ENCODE peak calls at places on chromosomes 2 and 18, in nine cellular contexts. Y is heart right ventricle, E is cardiac muscle cell, J is HL-60, K is astrocyte, X is AG09309, P is NB4, Q is fibroblast of lung, G is neural crest cell. N is an unnamed sample.
A peak's percentile ranks its signal among the peaks of the same experiment; 100 is the strongest.

GRCh38 chr2:109381327-109381820 is 232.4 kb downstream of the SEPTIN10 start:
- DNase-seq in Y (no peak), E (no peak), J (no peak), K (no peak), X (no peak), P (no peak), Q (no peak), G (no peak), N (no peak)

GRCh38 chr2:101803128-101803527 is 105.6 kb downstream of the MAP4K4 start:
- DNase-seq in Y (no peak), E (no peak), J (no peak), K (peak; percentile 86), X (no peak), P (no peak), Q (peak; percentile 86), G (no peak), N (no peak)

GRCh38 chr2:96408631-96409542 is 73.3 kb downstream of the NCAPH start:
- DNase-seq in Y (peak; percentile 76), E (no peak), J (no peak), K (peak; percentile 79), X (no peak), P (no peak), Q (peak; percentile 80), G (peak; percentile 24), N (no peak)

GRCh38 chr18:22332590-22332989 is 85.1 kb downstream of the CTAGE1 start:
- DNase-seq in Y (no peak), E (no peak), J (no peak), K (no peak), X (no peak), P (peak; percentile 53), Q (no peak), G (no peak), N (peak; percentile 24)

GRCh38 chr2:58063641-58064040 is 17.0 kb downstream of the VRK2 start:
- DNase-seq in Y (no peak), E (no peak), J (no peak), K (peak; percentile 77), X (peak; percentile 64), P (no peak), Q (peak; percentile 83), G (no peak), N (no peak)

GRCh38 chr18:8416212-8417019 is 192.8 kb upstream of the RAB12 start:
- DNase-seq in Y (no peak), E (no peak), J (no peak), K (no peak), X (no peak), P (no peak), Q (peak; percentile 6), G (no peak), N (peak; percentile 17)

GRCh38 chr2:217807753-217808152 is 195.0 kb downstream of the TNS1 start:
- DNase-seq in Y (no peak), E (no peak), J (no peak), K (no peak), X (no peak), P (no peak), Q (no peak), G (no peak), N (no peak)

GRCh38 chr18:63823516-63824219 is 48.5 kb downstream of the SERPINB7 start:
- DNase-seq in Y (peak; percentile 9), E (peak; percentile 42), J (no peak), K (peak; percentile 10), X (no peak), P (peak; percentile 83), Q (peak; percentile 18), G (peak; percentile 9), N (no peak)

GRCh38 chr2:152550386-152550785 is 166.9 kb downstream of the PRPF40A start:
- DNase-seq in Y (no peak), E (no peak), J (no peak), K (peak; percentile 25), X (no peak), P (no peak), Q (peak; percentile 37), G (no peak), N (no peak)

GRCh38 chr18:50170004-50170403 is 24.9 kb downstream of the MYO5B start:
- DNase-seq in Y (no peak), E (no peak), J (no peak), K (no peak), X (no peak), P (no peak), Q (no peak), G (no peak), N (peak; percentile 19)
- TF ChIP-seq CTCF in Y (no peak), E (no peak), J (no peak), K (peak; percentile 13), X (no peak), P (no peak), Q (no peak), G (no peak), N (no peak)

GRCh38 chr2:208783184-208783583 is 376.6 kb downstream of the PTH2R start:
- DNase-seq in Y (no peak), E (no peak), J (no peak), K (no peak), X (no peak), P (no peak), Q (no peak), G (no peak), N (no peak)
- TF ChIP-seq CTCF in Y (peak; percentile 19), E (no peak), J (no peak), K (no peak), X (no peak), P (no peak), Q (no peak), G (no peak), N (no peak)

GRCh38 chr2:31428001-31428418 is 13.5 kb upstream of the XDH start:
- DNase-seq in Y (no peak), E (no peak), J (no peak), K (no peak), X (no peak), P (peak; percentile 16), Q (peak; percentile 22), G (no peak), N (no peak)
- TF ChIP-seq CTCF in Y (no peak), E (peak; percentile 30), J (no peak), K (no peak), X (peak; percentile 30), P (peak; percentile 5), Q (no peak), G (no peak), N (no peak)

GRCh38 chr2:220533485-220533884 is 906.1 kb downstream of the SLC4A3 start:
- DNase-seq in Y (no peak), E (no peak), J (no peak), K (peak; percentile 55), X (no peak), P (peak; percentile 22), Q (peak; percentile 61), G (no peak), N (peak; percentile 9)
- TF ChIP-seq CTCF in Y (no peak), E (peak; percentile 20), J (no peak), K (no peak), X (peak; percentile 38), P (peak; percentile 35), Q (no peak), G (peak; percentile 61), N (peak; percentile 52)

GRCh38 chr2:200585340-200585729 is 479 bp upstream of the AOX1 start:
- DNase-seq in Y (no peak), E (no peak), J (no peak), K (no peak), X (no peak), P (no peak), Q (no peak), G (no peak), N (no peak)

GRCh38 chr2:200587007-200587616 is 1.3 kb downstream of the AOX1 start:
- DNase-seq in Y (no peak), E (no peak), J (no peak), K (no peak), X (no peak), P (no peak), Q (no peak), G (no peak), N (no peak)

GRCh38 chr2:200586644-200586975 is 796 bp downstream of the AOX1 start:
- DNase-seq in Y (no peak), E (no peak), J (no peak), K (no peak), X (no peak), P (no peak), Q (no peak), G (no peak), N (no peak)

GRCh38 chr2:200584639-200585038 is 1.2 kb upstream of the AOX1 start:
- DNase-seq in Y (no peak), E (no peak), J (no peak), K (no peak), X (no peak), P (no peak), Q (no peak), G (no peak), N (no peak)

GRCh38 chr2:200585730-200586643 is at the start of gene AOX1:
- DNase-seq in Y (no peak), E (peak; percentile 60), J (no peak), K (peak; percentile 34), X (no peak), P (no peak), Q (peak; percentile 47), G (peak; percentile 44), N (peak; percentile 29)
- TF ChIP-seq CTCF in Y (no peak), E (peak; percentile 23), J (no peak), K (no peak), X (no peak), P (no peak), Q (peak; percentile 8), G (no peak), N (no peak)

DNA sequence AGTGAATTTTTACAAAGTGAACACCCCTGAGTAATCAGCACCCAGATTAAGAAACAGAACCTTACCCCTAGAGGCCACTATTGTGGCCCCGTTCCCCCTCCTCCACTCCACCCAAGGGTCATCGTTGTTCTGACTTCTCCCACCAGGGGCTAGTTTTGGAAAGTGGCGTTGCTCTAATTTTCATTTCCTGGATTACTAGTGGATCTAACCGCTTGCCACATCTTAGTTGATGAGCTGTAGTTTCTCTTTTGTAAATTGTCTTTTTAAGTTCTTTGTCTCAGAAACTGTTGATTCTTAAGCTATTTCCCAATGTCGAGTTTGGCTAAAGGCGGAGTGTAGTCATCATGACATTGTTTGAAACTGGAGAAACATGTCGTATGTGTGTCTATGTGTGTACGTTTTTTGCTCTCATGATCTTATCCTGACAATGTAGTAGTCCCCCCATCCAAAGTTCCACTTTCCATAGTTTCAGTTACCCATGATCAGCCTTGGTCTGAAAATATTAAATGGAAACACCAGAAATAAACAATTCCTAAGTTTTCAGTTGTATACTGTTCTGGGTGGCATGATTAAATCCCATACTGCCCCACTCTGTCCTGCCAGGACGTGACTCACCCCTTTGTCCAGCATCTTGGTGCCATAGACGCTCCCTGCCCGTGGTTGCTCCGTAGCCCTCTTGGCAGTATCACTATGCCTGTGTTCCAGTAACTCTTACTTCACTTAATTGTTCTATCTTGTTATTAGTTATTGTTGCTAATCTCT is 71.0 kb upstream of the SP3 start:
- DNase-seq in Y (no peak), E (no peak), J (no peak), K (peak; percentile 37), X (no peak), P (peak; percentile 80), Q (peak; percentile 55), G (no peak), N (no peak)
- TF ChIP-seq CTCF in Y (no peak), E (peak; percentile 49), J (no peak), K (peak; percentile 15), X (peak; percentile 57), P (peak; percentile 50), Q (peak; percentile 13), G (peak; percentile 30), N (peak; percentile 34)

DNA sequence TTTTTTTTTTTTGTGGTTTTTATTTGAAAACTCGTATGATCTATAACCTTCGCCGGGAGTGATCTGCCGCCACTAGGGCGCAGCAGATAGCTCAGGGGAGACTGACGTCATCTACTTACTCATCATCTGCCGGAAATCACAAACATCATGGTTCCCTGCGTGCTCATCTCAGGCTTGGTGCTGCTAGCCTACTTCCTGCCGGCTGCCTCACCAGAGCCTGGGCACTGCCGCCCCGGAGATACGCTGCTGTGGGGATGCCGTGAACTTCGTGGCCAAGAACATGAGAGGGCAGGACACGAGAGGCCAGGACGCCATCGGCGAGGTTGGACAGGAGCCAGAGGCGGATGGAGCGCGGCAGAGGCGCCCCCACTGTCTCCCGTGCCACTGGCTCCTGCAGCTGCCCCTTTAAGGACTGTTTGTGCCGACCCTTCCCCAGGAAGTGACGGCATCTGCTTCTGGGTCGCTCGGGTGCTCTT is 68.8 kb downstream of the DOK6 start:
- DNase-seq in Y (no peak), E (no peak), J (peak; percentile 11), K (no peak), X (no peak), P (peak; percentile 47), Q (no peak), G (no peak), N (peak; percentile 22)
- TF ChIP-seq CTCF in Y (no peak), E (peak; percentile 21), J (no peak), K (no peak), X (no peak), P (peak; percentile 49), Q (no peak), G (peak; percentile 50), N (peak; percentile 39)

N was measured in endothelial cell.